ENCODE peak calls at places on chromosomes 16 and 17, in four cellular contexts. O is IMR-90, J is H1, X is mesendoderm. G is an unnamed sample.

GRCh38 chr16:67411339-67411738 is 4.9 kb downstream of the ZDHHC1 start:
- DNase-seq in O (no peak), J (no peak), X (no peak), G (no peak)

GRCh38 chr16:70682239-70683145 is 3.4 kb downstream of the MTSS2 start:
- DNase-seq in O (no peak), J (no peak), X (peak; percentile 47), G (no peak)

GRCh38 chr17:61401280-61402072 is 1.8 kb downstream of the TBX2 start:
- DNase-seq in O (peak; percentile 54), J (no peak), X (no peak), G (peak; percentile 63)

GRCh38 chr17:2835791-2836190 is 39.6 kb downstream of the RAP1GAP2 start:
- DNase-seq in O (no peak), J (no peak), X (no peak), G (no peak)

GRCh38 chr16:83533193-83533592 is 274.6 kb upstream of the HSBP1 start:
- DNase-seq in O (peak; percentile 78), J (no peak), X (peak; percentile 29), G (no peak)

GRCh38 chr16:23595246-23595950 is 718 bp downstream of the NDUFAB1 start:
- DNase-seq in O (no peak), J (no peak), X (peak; percentile 21), G (no peak)

GRCh38 chr16:4917117-4917516 is 19.8 kb downstream of the PPL start:
- DNase-seq in O (peak; percentile 74), J (no peak), X (no peak), G (no peak)

GRCh38 chr16:59249049-59249448 is 514.9 kb upstream of the GOT2 start:
- DNase-seq in O (no peak), J (peak; percentile 13), X (peak; percentile 67), G (peak; percentile 65)

GRCh38 chr17:18261146-18261515 is 669 bp downstream of the MIEF2 start:
- DNase-seq in O (peak; percentile 44), J (no peak), X (peak; percentile 67), G (peak; percentile 68)

GRCh38 chr16:11497329-11497805 is 89.4 kb downstream of the LITAF start:
- DNase-seq in O (peak; percentile 56), J (no peak), X (peak; percentile 65), G (peak; percentile 75)

GRCh38 chr17:52157161-52157560 is 1.4 kb downstream of the CA10 start:
- DNase-seq in O (no peak), J (no peak), X (no peak), G (peak; percentile 48)

GRCh38 chr17:64777413-64778101 is 115.5 kb upstream of the SMURF2 start:
- DNase-seq in O (no peak), J (no peak), X (no peak), G (no peak)

GRCh38 chr16:17335826-17336492 is 134.8 kb downstream of the XYLT1 start:
- DNase-seq in O (peak; percentile 19), J (no peak), X (no peak), G (no peak)

GRCh38 chr17:72184805-72185204 is 64.0 kb downstream of the SOX9 start:
- DNase-seq in O (peak; percentile 62), J (no peak), X (no peak), G (no peak)

GRCh38 chr17:35214192-35214591 is 20.0 kb upstream of the SLC35G3 start:
- DNase-seq in O (no peak), J (no peak), X (no peak), G (no peak)

GRCh38 chr17:29581583-29582253 is 7.7 kb downstream of the GIT1 start:
- DNase-seq in O (no peak), J (no peak), X (no peak), G (no peak)
- H3K23ac ChIP-seq in O (no peak overlapping the region), J (no peak overlapping the region), X (no peak overlapping the region), G (no peak overlapping the region)

DNA sequence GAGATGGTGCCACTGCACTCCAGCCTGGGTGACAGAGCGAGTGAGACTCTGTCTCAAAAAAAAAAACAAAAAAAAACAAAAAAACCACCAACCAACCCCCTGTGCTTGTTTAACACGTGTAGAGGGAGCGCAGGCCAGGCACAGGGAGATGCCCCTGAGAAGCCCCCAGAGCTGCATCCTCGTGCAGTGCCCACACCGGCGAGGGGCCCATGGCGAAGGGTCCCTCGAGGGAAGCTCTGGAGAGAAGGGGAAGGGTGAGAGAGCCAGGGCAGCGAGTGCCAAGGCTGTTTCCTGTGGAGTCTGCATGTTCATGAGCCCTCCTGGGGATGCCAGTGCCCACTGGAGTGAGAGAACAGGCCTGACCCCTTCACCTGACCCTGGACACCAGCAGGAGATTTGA is 47.8 kb upstream of the GSE1 start:
- DNase-seq in O (no peak), J (no peak), X (no peak), G (no peak)
- H4K5ac ChIP-seq in O (no peak overlapping the region), J (no peak overlapping the region), X (no peak overlapping the region), G (no peak overlapping the region)

DNA sequence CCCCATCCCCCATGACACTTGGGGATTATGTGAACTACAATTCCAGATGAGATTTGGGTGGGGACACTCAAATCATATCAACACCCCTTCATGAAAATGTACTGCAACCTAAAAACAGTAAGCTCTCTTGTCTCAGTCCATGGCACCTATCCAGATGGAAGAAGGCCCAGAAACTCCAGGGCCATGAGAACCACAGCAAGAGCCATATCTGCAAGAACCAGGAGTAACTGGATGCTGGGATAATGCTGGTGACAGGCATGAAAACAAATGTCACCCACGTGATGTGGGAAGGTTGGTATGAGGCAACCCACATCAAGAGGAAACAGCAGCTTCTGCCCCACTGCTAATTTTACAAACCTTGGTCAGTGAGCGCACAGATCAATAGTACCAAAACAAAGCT is 400.1 kb upstream of the ERCC4 start:
- DNase-seq in O (no peak), J (no peak), X (no peak), G (no peak)
- H3K23ac ChIP-seq in O (no peak overlapping the region), J (no peak overlapping the region), X (no peak overlapping the region), G (no peak overlapping the region)

DNA sequence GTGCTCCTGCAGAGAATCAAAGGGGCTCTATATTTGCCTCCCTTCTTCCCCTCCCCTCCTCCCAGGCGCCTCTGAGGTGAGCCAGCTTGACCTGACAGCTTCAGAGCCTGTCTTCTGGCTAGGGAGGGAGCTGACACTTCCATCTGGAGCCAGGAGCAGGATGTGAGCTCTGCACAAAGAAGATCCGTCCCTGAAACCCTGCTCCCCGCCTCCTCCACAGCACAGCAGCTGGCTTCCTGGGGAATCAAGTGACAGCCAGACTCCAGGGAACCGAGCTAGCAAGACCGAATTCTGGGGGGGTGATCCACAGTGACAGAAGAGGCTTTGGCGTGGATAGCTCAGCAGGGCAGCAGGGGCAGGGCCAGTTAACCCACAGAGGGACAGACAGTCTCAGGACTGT is 37.2 kb downstream of the CCDC182 start:
- DNase-seq in O (peak; percentile 10), J (no peak), X (peak; percentile 79), G (peak; percentile 80)
- H4K5ac ChIP-seq in O (no peak overlapping the region), J (no peak overlapping the region), X (no peak overlapping the region), G (no peak overlapping the region)

DNA sequence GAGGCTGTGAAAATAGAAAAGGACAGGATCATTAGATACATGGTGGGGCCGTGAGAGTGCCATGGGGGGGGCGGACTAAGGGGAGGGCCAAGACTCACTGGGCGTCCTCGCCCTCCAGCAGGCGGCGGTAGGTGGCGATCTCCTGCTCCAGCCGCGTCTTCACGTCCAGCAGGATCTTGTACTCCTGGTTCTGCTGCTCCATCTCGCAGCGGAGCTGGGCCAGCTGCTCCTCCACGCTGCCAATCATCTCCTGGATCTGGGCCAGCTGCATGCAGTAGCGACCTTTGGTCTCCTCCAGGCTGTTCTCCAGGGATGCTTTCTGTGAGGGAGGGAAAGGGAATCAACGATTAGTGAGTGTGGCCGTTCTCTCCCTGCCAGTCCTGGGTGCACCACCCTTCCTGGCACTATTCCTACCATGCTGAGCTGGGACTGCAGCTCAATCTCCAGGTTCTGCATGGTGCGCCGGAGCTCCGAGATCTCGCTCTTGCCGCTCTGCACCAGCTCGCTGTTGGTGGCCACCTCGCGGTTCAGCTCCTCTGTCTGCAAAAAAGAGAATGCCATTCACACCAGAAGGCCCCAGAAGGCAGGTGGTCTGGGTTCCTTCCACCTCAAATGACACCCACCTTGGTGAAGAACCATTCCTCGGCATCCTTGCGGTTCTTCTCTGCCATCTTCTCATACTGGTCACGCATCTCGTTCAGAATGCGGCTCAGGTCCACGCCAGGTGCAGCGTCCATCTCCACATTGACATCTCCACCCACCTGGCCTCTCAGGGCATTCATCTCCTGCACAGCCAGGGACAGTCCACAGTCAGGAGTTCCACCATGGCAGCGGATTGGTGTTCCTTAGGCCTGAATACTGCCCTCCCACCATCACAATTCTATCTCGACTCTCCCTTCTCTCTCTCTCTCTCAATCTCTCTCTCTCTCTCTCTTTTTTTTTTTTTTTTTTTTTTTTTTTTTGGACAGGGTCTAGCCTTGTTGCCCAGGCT is 3.3 kb downstream of the KRT14 start:
- DNase-seq in O (no peak), J (no peak), X (no peak), G (no peak)
- H3K23ac ChIP-seq in O (no peak overlapping the region), J (no peak overlapping the region), X (no peak overlapping the region), G (no peak overlapping the region)